ENCODE peak calls at places on chromosomes 5 and 9, in ten cellular contexts. P is body of pancreas, R is heart right ventricle, X is psoas muscle, I is A549, H is heart left ventricle, L is tibial nerve, N is MM.1S, G is kidney, Z is WERI-Rb-1. W is an unnamed sample.
A peak's percentile ranks its signal among the peaks of the same experiment; 100 is the strongest.

GRCh38 chr5:171149772-171150171 is 159.3 kb upstream of the TLX3 start:
- DNase-seq in P (no peak), R (no peak), X (no peak), I (no peak), H (no peak), L (no peak), N (peak; percentile 60), G (no peak), Z (no peak), W (no peak)

GRCh38 chr5:157750320-157750719 is 6.8 kb downstream of the LSM11 start:
- DNase-seq in P (no peak), R (no peak), X (no peak), I (no peak), H (no peak), L (no peak), N (no peak), G (no peak), Z (no peak), W (peak; percentile 52)

GRCh38 chr5:154476343-154477213 is 1.4 kb downstream of the HAND1 start:
- DNase-seq in P (no peak), R (no peak), X (no peak), I (no peak), H (no peak), L (no peak), N (no peak), G (no peak), Z (no peak), W (no peak)

GRCh38 chr5:167208911-167209310 is 1082.5 kb upstream of the WWC1 start:
- DNase-seq in P (no peak), R (no peak), X (no peak), I (peak; percentile 5), H (no peak), L (no peak), N (no peak), G (no peak), Z (no peak), W (no peak)

GRCh38 chr9:135926402-135927194 is 19.3 kb upstream of the CAMSAP1 start:
- DNase-seq in P (no peak), R (no peak), X (peak; percentile 94), I (peak; percentile 80), H (peak; percentile 71), L (no peak), N (no peak), G (peak; percentile 93), Z (no peak), W (peak; percentile 78)

GRCh38 chr9:128642675-128643074 is 14.0 kb downstream of the DYNC2I2 start:
- DNase-seq in P (no peak), R (no peak), X (no peak), I (no peak), H (no peak), L (no peak), N (no peak), G (no peak), Z (no peak), W (no peak)

GRCh38 chr9:137761032-137761431 is 116.5 kb upstream of the CACNA1B start:
- DNase-seq in P (no peak), R (no peak), X (no peak), I (no peak), H (no peak), L (no peak), N (no peak), G (no peak), Z (no peak), W (no peak)

GRCh38 chr9:76764138-76764537 is at the start of gene PCA3:
- DNase-seq in P (no peak), R (no peak), X (no peak), I (no peak), H (no peak), L (no peak), N (no peak), G (no peak), Z (no peak), W (no peak)

GRCh38 chr9:128100581-128100980 is 26.9 kb downstream of the PTGES2 start:
- DNase-seq in P (peak; percentile 9), R (no peak), X (no peak), I (no peak), H (no peak), L (no peak), N (no peak), G (peak; percentile 47), Z (no peak), W (no peak)

GRCh38 chr5:138491669-138492551 is 26.6 kb downstream of the EGR1 start:
- DNase-seq in P (peak; percentile 95), R (peak; percentile 93), X (peak; percentile 96), I (peak; percentile 69), H (peak; percentile 94), L (peak; percentile 76), N (peak; percentile 88), G (peak; percentile 97), Z (peak; percentile 87), W (peak; percentile 74)

GRCh38 chr9:121445986-121446385 is 53.7 kb downstream of the GGTA1 start:
- DNase-seq in P (no peak), R (no peak), X (no peak), I (peak; percentile 16), H (no peak), L (no peak), N (no peak), G (no peak), Z (no peak), W (no peak)
- TF ChIP-seq CTCF in P (no peak), R (no peak), X (no peak), I (peak; percentile 12), H (peak; percentile 27), L (no peak), N (no peak), G (no peak), Z (peak; percentile 50), W (peak; percentile 13)

DNA sequence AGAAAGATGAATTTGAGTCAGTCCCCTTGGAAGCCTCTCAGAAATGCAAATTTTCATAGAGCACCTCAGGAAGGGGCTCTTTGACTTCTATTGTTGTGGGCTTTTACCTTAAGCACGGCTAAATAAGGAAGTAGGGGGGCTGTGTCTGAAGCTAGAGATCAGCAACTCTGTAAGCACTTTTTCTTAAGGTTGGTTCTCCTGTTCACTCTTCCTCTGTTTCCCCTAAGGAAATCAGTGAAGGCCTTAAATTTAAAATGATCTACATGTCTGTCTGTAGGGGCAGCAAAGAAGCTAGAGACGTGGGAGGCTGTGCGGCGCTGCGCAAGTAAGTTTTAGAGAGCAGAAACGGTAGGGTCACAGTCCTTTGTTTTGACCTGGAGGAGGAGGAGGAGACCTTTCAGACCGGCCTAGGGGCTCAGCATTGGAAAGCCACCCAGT is 1.2 kb upstream of the CDC14B start:
- DNase-seq in P (no peak), R (no peak), X (no peak), I (no peak), H (no peak), L (no peak), N (no peak), G (no peak), Z (no peak), W (no peak)
- H3K27ac ChIP-seq in P (no peak overlapping the region), R (no peak overlapping the region), X (no peak overlapping the region), I (no peak overlapping the region), H (no peak overlapping the region), L (no peak overlapping the region), N (no peak overlapping the region), G (no peak overlapping the region), Z (no peak overlapping the region), W (no peak overlapping the region)

DNA sequence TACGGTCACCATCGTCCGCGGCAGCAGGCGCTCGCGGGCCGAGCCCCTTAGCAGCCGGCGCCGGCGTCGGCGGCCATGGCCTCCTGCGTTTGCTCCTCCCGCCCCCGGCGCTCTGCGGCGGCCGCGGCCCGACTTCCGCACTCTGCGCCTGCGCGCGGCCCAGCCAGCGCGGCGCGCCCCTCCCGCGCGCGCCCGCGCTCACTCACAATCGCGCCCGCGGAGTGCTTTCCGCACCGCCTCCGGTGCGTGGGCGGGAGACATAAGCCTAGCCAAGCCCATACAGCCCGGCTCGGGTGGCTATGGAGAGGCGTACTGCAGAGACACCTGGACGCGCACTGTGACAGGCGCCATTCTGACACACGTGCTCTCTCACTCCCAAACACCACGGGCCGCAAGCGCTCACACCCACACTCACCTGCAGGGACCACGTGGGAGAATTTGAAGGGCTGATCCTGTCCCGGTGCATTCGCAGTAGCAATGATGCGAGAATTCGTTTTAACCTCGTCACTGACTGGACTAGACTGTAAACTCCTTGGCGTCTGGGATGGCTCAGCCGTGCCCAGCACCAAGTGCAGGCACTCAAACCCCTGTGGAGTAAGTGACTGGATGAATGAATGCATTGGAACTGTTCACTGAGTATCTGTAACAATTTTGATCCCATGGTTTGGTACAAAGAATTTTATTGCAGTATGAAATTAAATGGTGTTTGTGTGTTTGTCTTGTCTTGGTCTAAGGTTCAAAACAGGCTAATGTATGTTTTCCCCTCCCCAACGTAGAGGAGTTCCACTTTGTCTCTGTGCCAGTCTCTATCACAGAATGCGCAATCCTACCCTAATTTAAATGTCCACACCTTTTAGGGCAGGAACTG is at the start of gene RNF145:
- DNase-seq in P (peak; percentile 84), R (peak; percentile 89), X (peak; percentile 90), I (peak; percentile 86), H (peak; percentile 92), L (peak; percentile 63), N (peak; percentile 87), G (peak; percentile 96), Z (peak; percentile 85), W (peak; percentile 83)
- H3K4me3 ChIP-seq in P (peak within 1 kb of the TSS; percentile 90), R (peak within 1 kb of the TSS; percentile 90), X (peak within 1 kb of the TSS; percentile 86), I (peak within 1 kb of the TSS; percentile 77), H (peak within 1 kb of the TSS; percentile 91), L (peak within 1 kb of the TSS; percentile 92), N (peak within 1 kb of the TSS; percentile 93), G (peak within 1 kb of the TSS; percentile 87), Z (peak within 1 kb of the TSS; percentile 65), W (peak within 1 kb of the TSS; percentile 85)

GRCh38 chr5:320524-321232 is 836 bp upstream of the AHRR start:
- DNase-seq in P (no peak), R (no peak), X (peak; percentile 50), I (no peak), H (no peak), L (no peak), N (no peak), G (no peak), Z (no peak), W (no peak)

GRCh38 chr5:317086-317811 is 4.3 kb upstream of the AHRR start:
- DNase-seq in P (no peak), R (peak; percentile 37), X (no peak), I (peak; percentile 88), H (no peak), L (no peak), N (no peak), G (peak; percentile 56), Z (peak; percentile 90), W (peak; percentile 65)

GRCh38 chr5:316210-317085 is 5.1 kb upstream of the AHRR start:
- DNase-seq in P (no peak), R (no peak), X (no peak), I (no peak), H (no peak), L (no peak), N (no peak), G (no peak), Z (no peak), W (no peak)

GRCh38 chr5:318931-319601 is 2.4 kb upstream of the AHRR start:
- DNase-seq in P (no peak), R (no peak), X (peak; percentile 44), I (no peak), H (no peak), L (no peak), N (no peak), G (no peak), Z (no peak), W (no peak)

DNA sequence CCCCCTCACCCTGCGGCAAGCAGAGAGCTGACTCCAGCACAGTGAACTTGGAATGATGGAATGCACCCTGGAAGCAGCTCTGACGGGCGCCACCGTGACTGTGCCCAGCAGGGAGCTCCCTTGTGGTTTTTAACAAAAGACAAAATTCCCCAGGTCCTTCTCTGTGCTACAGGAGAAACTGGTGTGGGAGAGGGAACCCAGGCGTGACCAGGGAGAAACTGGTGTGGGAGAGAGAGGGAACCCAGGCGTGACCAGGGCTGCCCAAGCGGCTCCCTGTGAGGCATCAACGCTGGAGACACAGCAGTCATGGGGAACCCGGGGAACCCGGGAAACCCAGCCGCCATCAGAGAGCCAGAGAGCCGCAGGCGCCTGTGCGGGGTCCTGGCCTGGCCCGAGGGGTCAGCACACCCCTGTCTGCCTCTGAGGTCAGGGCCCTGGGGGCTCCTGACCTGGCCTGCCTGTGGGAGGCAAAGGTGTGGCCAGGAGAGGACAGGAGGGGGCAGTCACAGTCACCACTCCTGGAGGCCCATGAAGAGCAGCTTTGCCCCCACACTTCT is 3.1 kb upstream of the AHRR start:
- DNase-seq in P (no peak), R (no peak), X (peak; percentile 23), I (peak; percentile 58), H (no peak), L (no peak), N (no peak), G (no peak), Z (no peak), W (peak; percentile 58)
- TF ChIP-seq CTCF in P (no peak), R (no peak), X (no peak), I (no peak), H (no peak), L (no peak), N (no peak), G (no peak), Z (peak; percentile 51), W (peak; percentile 27)